ENCODE peak calls at places on chromosomes 11 and 22, in five cellular contexts. K is A172, H is cortex of kidney, Y is chondrocyte, R is AML-193. D is an unnamed sample.

GRCh38 chr22:23161029-23161428 is 15.8 kb downstream of the RAB36 start:
- DNase-seq in K (no peak), Y (no peak), H (no peak), R (no peak), D (no peak)

GRCh38 chr22:27163162-27164137 is 506.1 kb downstream of the MIAT start:
- DNase-seq in Y (no peak), H (no peak), R (no peak), K (no peak), D (no peak)

GRCh38 chr11:112822478-112823274 is 138.5 kb upstream of the NCAM1 start:
- DNase-seq in K (peak; percentile 8), H (no peak), R (no peak), Y (no peak), D (no peak)

GRCh38 chr22:33464698-33465097 is 406.5 kb upstream of the SYN3 start:
- DNase-seq in R (no peak), H (no peak), Y (no peak), K (no peak), D (no peak)

GRCh38 chr22:36299911-36300310 is 47.0 kb downstream of the APOL1 start:
- DNase-seq in H (no peak), R (no peak), K (no peak), Y (no peak), D (no peak)

GRCh38 chr11:102664001-102664752 is 39.0 kb upstream of the MMP20 start:
- DNase-seq in K (no peak), Y (no peak), H (no peak), R (no peak), D (no peak)

GRCh38 chr11:95165638-95166037 is 65.4 kb downstream of the SESN3 start:
- DNase-seq in K (no peak), Y (no peak), R (no peak), H (no peak), D (no peak)

GRCh38 chr11:50394017-50394416 is 361.3 kb downstream of the OR4C45 start:
- DNase-seq in K (no peak), R (no peak), H (no peak), Y (no peak), D (no peak)

GRCh38 chr22:22870577-22871398 is 16.8 kb upstream of the IGLL5 start:
- DNase-seq in Y (no peak), H (no peak), R (no peak), K (no peak), D (no peak)

GRCh38 chr11:12052676-12053605 is 44.5 kb upstream of the DKK3 start:
- DNase-seq in R (no peak), H (no peak), Y (no peak), K (no peak), D (no peak)

GRCh38 chr11:976431-977160 is 50.9 kb downstream of the AP2A2 start:
- DNase-seq in Y (no peak), H (no peak), R (no peak), K (peak; percentile 60), D (no peak)

D was measured in H54.